ENCODE peak calls at places on chromosomes 6 and 20, in seven cellular contexts. D, N, E, A, U, I and L are unnamed samples.

GRCh38 chr6:77063494-77063893 is 399.8 kb downstream of the HTR1B start:
- DNase-seq in A (no peak), D (no peak), E (no peak), N (no peak), I (no peak), U (no peak), L (no peak)

GRCh38 chr6:166442131-166442530 is 59.4 kb upstream of the MPC1 start:
- DNase-seq in N (no peak), D (no peak), I (no peak), U (no peak), A (no peak), E (no peak), L (no peak)

GRCh38 chr20:24693466-24694156 is 224.2 kb downstream of the SYNDIG1 start:
- DNase-seq in I (no peak), D (no peak), N (no peak), A (no peak), U (no peak), E (no peak), L (no peak)

GRCh38 chr20:18694071-18694470 is 106.2 kb downstream of the DTD1 start:
- DNase-seq in E (no peak), I (peak; percentile 47), D (no peak), U (no peak), N (no peak), A (no peak), L (no peak)

GRCh38 chr20:23456416-23456815 is 3.7 kb upstream of the CST11 start:
- DNase-seq in U (no peak), D (no peak), N (no peak), E (no peak), I (no peak), A (no peak), L (no peak)

GRCh38 chr20:35270021-35270902 is 7.7 kb downstream of the MMP24OS start:
- DNase-seq in N (no peak), E (no peak), I (no peak), U (no peak), D (no peak), A (no peak), L (no peak)

GRCh38 chr20:24963672-24964517 is 14.8 kb downstream of the CST7 start:
- DNase-seq in I (no peak), D (no peak), A (no peak), N (no peak), E (no peak), U (no peak), L (no peak)

GRCh38 chr20:62561182-62561581 is 81.1 kb upstream of the SLCO4A1 start:
- DNase-seq in U (no peak), D (no peak), I (no peak), E (no peak), A (no peak), N (no peak), L (no peak)

GRCh38 chr6:159311618-159312017 is 142.4 kb downstream of the FNDC1 start:
- DNase-seq in E (no peak), A (peak; percentile 8), U (no peak), I (no peak), N (no peak), D (no peak), L (no peak)

GRCh38 chr6:32204268-32204715 is 11.8 kb upstream of the GPSM3 start:
- DNase-seq in A (no peak), U (no peak), D (no peak), N (no peak), I (no peak), E (no peak), L (no peak)

GRCh38 chr6:83303426-83303825 is 110.3 kb downstream of the RWDD2A start:
- DNase-seq in A (no peak), E (no peak), U (no peak), D (no peak), I (no peak), N (no peak), L (no peak)

GRCh38 chr6:21740719-21741118 is 147.2 kb downstream of the SOX4 start:
- DNase-seq in I (peak; percentile 59), N (peak; percentile 21), U (no peak), A (peak; percentile 56), E (no peak), D (peak; percentile 24), L (no peak)

GRCh38 chr6:31075528-31075927 is 36.8 kb downstream of the C6orf15 start:
- DNase-seq in I (no peak), N (peak; percentile 80), E (no peak), A (no peak), U (no peak), D (peak; percentile 48), L (peak; percentile 22)

GRCh38 chr6:87789198-87789899 is 87.3 kb upstream of the AKIRIN2 start:
- DNase-seq in A (no peak), U (peak; percentile 41), N (peak; percentile 49), E (no peak), I (no peak), D (peak; percentile 75), L (no peak)